ENCODE peak calls at places on chromosomes 13 and 19, in ten cellular contexts. Y, N, C, X, V, I, E, O, J and Q are unnamed samples.

GRCh38 chr13:111152836-111153235 is 37.7 kb downstream of the ARHGEF7 start:
- DNase-seq in J (peak; percentile 61), N (no peak), E (no peak), O (peak; percentile 1), X (no peak), Y (no peak), I (no peak), V (no peak), C (no peak), Q (no peak)

GRCh38 chr19:48445256-48445605 is 552 bp upstream of the GRWD1 start:
- DNase-seq in C (peak; percentile 80), J (peak; percentile 82), V (no peak), Y (no peak), X (no peak), O (peak; percentile 77), I (peak; percentile 93), N (no peak), E (no peak), Q (no peak)

GRCh38 chr13:27601771-27602170 is 18.6 kb downstream of the LNX2 start:
- DNase-seq in E (no peak), V (no peak), Y (no peak), N (no peak), X (no peak), J (no peak), O (no peak), C (no peak), I (no peak), Q (no peak)

GRCh38 chr19:23957660-23958281 is 43.1 kb downstream of the ZNF726 start:
- DNase-seq in V (no peak), J (no peak), O (peak; percentile 7), Y (no peak), C (no peak), N (peak; percentile 81), E (no peak), I (peak; percentile 11), X (no peak), Q (no peak)

GRCh38 chr19:37983916-37984315 is 76.9 kb downstream of the SIPA1L3 start:
- DNase-seq in C (no peak), Y (no peak), V (no peak), O (no peak), J (no peak), X (no peak), E (no peak), I (no peak), N (no peak), Q (no peak)

GRCh38 chr13:111289251-111289650 is 31.2 kb upstream of the TEX29 start:
- DNase-seq in I (no peak), J (no peak), E (no peak), V (no peak), O (no peak), C (no peak), Y (no peak), N (no peak), X (no peak), Q (no peak)

GRCh38 chr13:75870397-75870801 is 234.3 kb downstream of the LMO7 start:
- DNase-seq in O (no peak), N (peak; percentile 13), J (no peak), I (peak; percentile 14), C (peak; percentile 53), V (no peak), Y (no peak), E (no peak), X (no peak), Q (no peak)

GRCh38 chr13:30744056-30744684 is 8.8 kb downstream of the ALOX5AP start:
- DNase-seq in V (no peak), Y (no peak), C (no peak), O (peak; percentile 19), E (peak; percentile 80), X (no peak), I (peak; percentile 35), J (peak; percentile 54), N (no peak), Q (peak; percentile 42)

GRCh38 chr19:11152318-11153062 is 3.1 kb downstream of the SPC24 start:
- DNase-seq in N (no peak), I (peak; percentile 63), O (no peak), V (peak; percentile 82), C (no peak), Y (no peak), X (peak; percentile 58), E (no peak), J (no peak), Q (no peak)

GRCh38 chr19:38665950-38666661 is 18.7 kb downstream of the ACTN4 start:
- DNase-seq in X (peak; percentile 43), I (peak; percentile 86), V (peak; percentile 56), J (peak; percentile 68), O (no peak), N (no peak), E (no peak), Y (peak; percentile 92), C (peak; percentile 94), Q (no peak)

GRCh38 chr13:40439928-40440327 is 226.5 kb downstream of the FOXO1 start:
- DNase-seq in C (no peak), N (no peak), E (no peak), I (no peak), X (no peak), V (peak; percentile 51), J (no peak), Y (no peak), O (no peak), Q (no peak)
- H3K4me1 ChIP-seq in C (no peaks in the 10 kb centered on the region), N (no peaks in the 10 kb centered on the region), E (no peaks in the 10 kb centered on the region), I (peaks cover 9% of the 10 kb centered on the region), X (peaks cover 47% of the 10 kb centered on the region), V (peaks cover 42% of the 10 kb centered on the region), J (peaks cover 46% of the 10 kb centered on the region), Y (no peaks in the 10 kb centered on the region), O (peaks cover 7% of the 10 kb centered on the region), Q (peaks cover 49% of the 10 kb centered on the region)

GRCh38 chr19:42606660-42607351 is 12.1 kb upstream of the CEACAM8 start:
- DNase-seq in V (peak; percentile 37), J (peak; percentile 19), E (peak; percentile 20), C (peak; percentile 92), Y (peak; percentile 44), N (peak; percentile 20), I (peak; percentile 80), X (no peak), O (peak; percentile 37), Q (no peak)
- TF ChIP-seq CTCF in V (peak; percentile 11), J (peak; percentile 88), E (peak; percentile 43), C (peak; percentile 82), Y (peak; percentile 90), N (peak; percentile 85), I (peak; percentile 87), X (peak; percentile 16), O (peak; percentile 45), Q (peak; percentile 71)

GRCh38 chr19:4071610-4072009 is 4.9 kb upstream of the ZBTB7A start:
- DNase-seq in E (no peak), I (no peak), N (no peak), V (no peak), J (no peak), O (no peak), C (no peak), Y (no peak), X (no peak), Q (no peak)
- H3K4me1 ChIP-seq in E (no peaks in the 10 kb centered on the region), I (peaks cover 7% of the 10 kb centered on the region), N (peaks cover 5% of the 10 kb centered on the region), V (no peaks in the 10 kb centered on the region), J (peaks cover 26% of the 10 kb centered on the region), O (peaks cover 11% of the 10 kb centered on the region), C (no peaks in the 10 kb centered on the region), Y (peaks cover 4% of the 10 kb centered on the region), X (peaks cover 18% of the 10 kb centered on the region), Q (peaks cover 9% of the 10 kb centered on the region)

GRCh38 chr19:28319208-28319607 is 893.7 kb downstream of the UQCRFS1 start:
- DNase-seq in C (no peak), V (no peak), N (no peak), I (no peak), E (no peak), O (no peak), J (no peak), Y (no peak), X (no peak), Q (no peak)

GRCh38 chr19:28319918-28320317 is 893.0 kb downstream of the UQCRFS1 start:
- DNase-seq in X (no peak), Y (no peak), O (no peak), J (no peak), V (no peak), I (no peak), E (no peak), N (no peak), C (no peak), Q (no peak)

GRCh38 chr19:28327905-28328304 is 885.0 kb downstream of the UQCRFS1 start:
- DNase-seq in X (no peak), Y (no peak), J (no peak), O (no peak), C (no peak), E (no peak), N (no peak), V (no peak), I (no peak), Q (no peak)

GRCh38 chr19:28329429-28329828 is 883.5 kb downstream of the UQCRFS1 start:
- DNase-seq in Y (no peak), O (no peak), X (no peak), V (no peak), I (no peak), E (no peak), N (no peak), J (no peak), C (no peak), Q (no peak)

DNA sequence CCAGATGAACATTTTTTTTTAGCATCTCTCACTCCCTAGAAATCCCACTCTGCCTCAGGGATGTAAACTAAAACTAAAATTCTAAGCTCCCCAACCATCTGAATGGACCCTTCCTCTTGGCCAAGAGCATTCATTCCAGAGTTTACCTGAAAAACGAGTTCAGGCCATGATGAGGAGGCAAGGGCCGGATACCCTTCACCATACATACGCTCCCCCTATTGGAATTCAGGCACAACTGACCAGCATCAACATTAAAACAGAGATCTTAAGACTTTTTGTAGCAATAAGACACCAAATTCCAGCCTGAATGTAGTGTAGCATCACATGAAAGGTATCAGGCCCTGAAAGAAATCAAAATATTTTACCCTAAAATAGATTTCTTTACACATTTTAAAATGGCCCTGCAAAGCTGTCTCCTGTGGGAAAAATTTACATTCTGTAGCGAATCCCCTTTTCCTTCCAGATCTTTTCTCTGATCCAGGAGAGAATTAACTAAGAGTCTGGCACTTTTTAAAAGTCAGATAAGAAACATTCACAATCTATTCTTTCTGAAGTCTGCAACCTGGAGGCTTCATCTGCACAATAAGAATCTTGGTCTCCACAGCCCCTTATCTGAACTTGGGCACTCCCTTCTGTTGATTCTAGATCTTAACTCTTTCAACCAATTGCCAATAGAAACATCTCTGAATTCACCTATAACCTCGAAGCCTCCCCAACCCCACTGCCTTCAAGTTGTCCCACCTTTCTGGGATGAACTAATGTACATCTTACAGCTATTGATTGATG is 888.5 kb downstream of the UQCRFS1 start:
- DNase-seq in V (no peak), E (no peak), C (peak; percentile 65), X (no peak), O (no peak), N (no peak), J (no peak), Y (no peak), I (no peak), Q (no peak)
- TF ChIP-seq CTCF in V (no peak), E (no peak), C (peak; percentile 80), X (no peak), O (no peak), N (peak; percentile 36), J (no peak), Y (peak; percentile 67), I (no peak), Q (no peak)

GRCh38 chr13:33636955-33637670 is 180.8 kb upstream of the RFC3 start:
- DNase-seq in Y (no peak), E (no peak), O (no peak), N (no peak), C (no peak), X (no peak), I (no peak), V (no peak), J (no peak), Q (no peak)
- H3K4me1 ChIP-seq in Y (peaks cover 16% of the 10 kb centered on the region), E (no peaks in the 10 kb centered on the region), O (no peaks in the 10 kb centered on the region), N (no peaks in the 10 kb centered on the region), C (peaks cover 9% of the 10 kb centered on the region), X (peaks cover 25% of the 10 kb centered on the region), I (peaks cover 59% of the 10 kb centered on the region), V (peaks cover 5% of the 10 kb centered on the region), J (peaks cover 78% of the 10 kb centered on the region), Q (peaks cover under 1% of the 10 kb centered on the region)